ENCODE peak calls at places on chromosomes 3 and 15, in seven cellular contexts. One of them, this sample, is unnamed. For H3K4me1, the result is how much of the 10 kb centered on the place peaks cover.

GRCh38 chr3:114363554-114364202 is 69.8 kb downstream of the TIGIT start:
- DNase-seq in tibial nerve: no peak
- DNase-seq in transverse colon: no peak
- DNase-seq in A549: peak
- DNase-seq in HepG2: no peak
- DNase-seq in suprapubic skin: no peak
- DNase-seq in sigmoid colon: no peak
- DNase-seq in this sample: no peak

GRCh38 chr15:80609111-80609510 is 86.0 kb upstream of the ABHD17C start:
- DNase-seq in tibial nerve: no peak
- DNase-seq in transverse colon: no peak
- DNase-seq in A549: no peak
- DNase-seq in HepG2: no peak
- DNase-seq in suprapubic skin: no peak
- DNase-seq in sigmoid colon: no peak
- DNase-seq in this sample: no peak

GRCh38 chr3:186025161-186025560 is 83.7 kb downstream of the ETV5 start:
- DNase-seq in tibial nerve: no peak
- DNase-seq in transverse colon: no peak
- DNase-seq in A549: no peak
- DNase-seq in HepG2: no peak
- DNase-seq in suprapubic skin: no peak
- DNase-seq in sigmoid colon: no peak
- DNase-seq in this sample: no peak

GRCh38 chr3:45273681-45274515 is 47.8 kb upstream of the TMEM158 start:
- DNase-seq in tibial nerve: no peak
- DNase-seq in transverse colon: no peak
- DNase-seq in A549: peak
- DNase-seq in HepG2: no peak
- DNase-seq in suprapubic skin: no peak
- DNase-seq in sigmoid colon: no peak
- DNase-seq in this sample: no peak

GRCh38 chr15:66288796-66289195 is 4.6 kb upstream of the DIS3L start:
- DNase-seq in tibial nerve: no peak
- DNase-seq in transverse colon: no peak
- DNase-seq in A549: no peak
- DNase-seq in HepG2: no peak
- DNase-seq in suprapubic skin: no peak
- DNase-seq in sigmoid colon: no peak
- DNase-seq in this sample: no peak

GRCh38 chr3:118055381-118055780 is 979.3 kb downstream of the IGSF11 start:
- DNase-seq in tibial nerve: no peak
- DNase-seq in transverse colon: no peak
- DNase-seq in A549: no peak
- DNase-seq in HepG2: no peak
- DNase-seq in suprapubic skin: no peak
- DNase-seq in sigmoid colon: no peak
- DNase-seq in this sample: no peak

GRCh38 chr15:56631765-56632164 is 101.5 kb downstream of the ZNF280D start:
- DNase-seq in tibial nerve: no peak
- DNase-seq in transverse colon: no peak
- DNase-seq in A549: no peak
- DNase-seq in HepG2: no peak
- DNase-seq in suprapubic skin: no peak
- DNase-seq in sigmoid colon: no peak
- DNase-seq in this sample: no peak

GRCh38 chr3:172447611-172448579 is at the start of gene GHSR:
- DNase-seq in tibial nerve: no peak
- DNase-seq in transverse colon: no peak
- DNase-seq in A549: no peak
- DNase-seq in HepG2: no peak
- DNase-seq in suprapubic skin: no peak
- DNase-seq in sigmoid colon: no peak
- DNase-seq in this sample: no peak

GRCh38 chr15:40746916-40747418 is 8.1 kb downstream of the RMDN3 start:
- DNase-seq in tibial nerve: no peak
- DNase-seq in transverse colon: no peak
- DNase-seq in A549: no peak
- DNase-seq in HepG2: no peak
- DNase-seq in suprapubic skin: peak
- DNase-seq in sigmoid colon: no peak
- DNase-seq in this sample: no peak

GRCh38 chr3:69791919-69792399 is 52.7 kb downstream of the MITF start:
- DNase-seq in tibial nerve: no peak
- DNase-seq in transverse colon: no peak
- DNase-seq in A549: peak
- DNase-seq in HepG2: no peak
- DNase-seq in suprapubic skin: no peak
- DNase-seq in sigmoid colon: no peak
- DNase-seq in this sample: no peak

GRCh38 chr3:188171682-188172467 is 17.9 kb downstream of the LPP start:
- DNase-seq in tibial nerve: no peak
- DNase-seq in transverse colon: no peak
- DNase-seq in A549: no peak
- DNase-seq in HepG2: no peak
- DNase-seq in suprapubic skin: no peak
- DNase-seq in sigmoid colon: no peak
- DNase-seq in this sample: no peak

GRCh38 chr15:80461370-80462060 is 57.3 kb downstream of the ARNT2 start:
- DNase-seq in tibial nerve: no peak
- DNase-seq in transverse colon: no peak
- DNase-seq in A549: no peak
- DNase-seq in HepG2: no peak
- DNase-seq in suprapubic skin: no peak
- DNase-seq in sigmoid colon: no peak
- DNase-seq in this sample: no peak

GRCh38 chr15:85886345-85886935 is 91.7 kb upstream of the KLHL25 start:
- DNase-seq in tibial nerve: no peak
- DNase-seq in transverse colon: no peak
- DNase-seq in A549: no peak
- DNase-seq in HepG2: no peak
- DNase-seq in suprapubic skin: no peak
- DNase-seq in sigmoid colon: no peak
- DNase-seq in this sample: no peak

GRCh38 chr15:32029862-32030781 is at the start of gene CHRNA7:
- DNase-seq in tibial nerve: no peak
- DNase-seq in transverse colon: peak
- DNase-seq in A549: peak
- DNase-seq in HepG2: peak
- DNase-seq in suprapubic skin: peak
- DNase-seq in sigmoid colon: peak
- DNase-seq in this sample: peak

GRCh38 chr3:128864351-128864811 is 15.0 kb upstream of the ACAD9 start:
- DNase-seq in tibial nerve: no peak
- DNase-seq in transverse colon: no peak
- DNase-seq in A549: no peak
- DNase-seq in HepG2: no peak
- DNase-seq in suprapubic skin: no peak
- DNase-seq in sigmoid colon: no peak
- DNase-seq in this sample: no peak

GRCh38 chr3:177835008-177835407 is 637.7 kb upstream of the TBL1XR1 start:
- DNase-seq in tibial nerve: no peak
- DNase-seq in transverse colon: no peak
- DNase-seq in A549: peak
- DNase-seq in HepG2: no peak
- DNase-seq in suprapubic skin: no peak
- DNase-seq in sigmoid colon: no peak
- DNase-seq in this sample: no peak

GRCh38 chr15:66430627-66431026 is 43.9 kb downstream of the MAP2K1 start:
- DNase-seq in tibial nerve: no peak
- DNase-seq in transverse colon: no peak
- DNase-seq in A549: no peak
- DNase-seq in HepG2: no peak
- DNase-seq in suprapubic skin: no peak
- DNase-seq in sigmoid colon: no peak
- DNase-seq in this sample: no peak

GRCh38 chr3:66499881-66500574 is 794 bp downstream of the LRIG1 start:
- DNase-seq in tibial nerve: no peak
- DNase-seq in transverse colon: peak
- DNase-seq in A549: no peak
- DNase-seq in HepG2: no peak
- DNase-seq in suprapubic skin: peak
- DNase-seq in sigmoid colon: peak
- DNase-seq in this sample: peak

GRCh38 chr15:34724486-34724885 is 30.3 kb downstream of the GJD2 start:
- DNase-seq in tibial nerve: no peak
- DNase-seq in transverse colon: no peak
- DNase-seq in A549: no peak
- DNase-seq in HepG2: no peak
- DNase-seq in suprapubic skin: no peak
- DNase-seq in sigmoid colon: no peak
- DNase-seq in this sample: no peak

GRCh38 chr15:34719051-34719882 is 35.5 kb downstream of the GJD2 start:
- DNase-seq in tibial nerve: no peak
- DNase-seq in transverse colon: no peak
- DNase-seq in A549: no peak
- DNase-seq in HepG2: no peak
- DNase-seq in suprapubic skin: no peak
- DNase-seq in sigmoid colon: no peak
- DNase-seq in this sample: no peak

GRCh38 chr15:34721157-34721801 is 33.5 kb downstream of the GJD2 start:
- DNase-seq in tibial nerve: no peak
- DNase-seq in transverse colon: no peak
- DNase-seq in A549: no peak
- DNase-seq in HepG2: no peak
- DNase-seq in suprapubic skin: no peak
- DNase-seq in sigmoid colon: no peak
- DNase-seq in this sample: no peak

GRCh38 chr15:34719883-34720148 is 35.0 kb downstream of the GJD2 start:
- DNase-seq in tibial nerve: no peak
- DNase-seq in transverse colon: no peak
- DNase-seq in A549: no peak
- DNase-seq in HepG2: no peak
- DNase-seq in suprapubic skin: no peak
- DNase-seq in sigmoid colon: no peak
- DNase-seq in this sample: no peak

DNA sequence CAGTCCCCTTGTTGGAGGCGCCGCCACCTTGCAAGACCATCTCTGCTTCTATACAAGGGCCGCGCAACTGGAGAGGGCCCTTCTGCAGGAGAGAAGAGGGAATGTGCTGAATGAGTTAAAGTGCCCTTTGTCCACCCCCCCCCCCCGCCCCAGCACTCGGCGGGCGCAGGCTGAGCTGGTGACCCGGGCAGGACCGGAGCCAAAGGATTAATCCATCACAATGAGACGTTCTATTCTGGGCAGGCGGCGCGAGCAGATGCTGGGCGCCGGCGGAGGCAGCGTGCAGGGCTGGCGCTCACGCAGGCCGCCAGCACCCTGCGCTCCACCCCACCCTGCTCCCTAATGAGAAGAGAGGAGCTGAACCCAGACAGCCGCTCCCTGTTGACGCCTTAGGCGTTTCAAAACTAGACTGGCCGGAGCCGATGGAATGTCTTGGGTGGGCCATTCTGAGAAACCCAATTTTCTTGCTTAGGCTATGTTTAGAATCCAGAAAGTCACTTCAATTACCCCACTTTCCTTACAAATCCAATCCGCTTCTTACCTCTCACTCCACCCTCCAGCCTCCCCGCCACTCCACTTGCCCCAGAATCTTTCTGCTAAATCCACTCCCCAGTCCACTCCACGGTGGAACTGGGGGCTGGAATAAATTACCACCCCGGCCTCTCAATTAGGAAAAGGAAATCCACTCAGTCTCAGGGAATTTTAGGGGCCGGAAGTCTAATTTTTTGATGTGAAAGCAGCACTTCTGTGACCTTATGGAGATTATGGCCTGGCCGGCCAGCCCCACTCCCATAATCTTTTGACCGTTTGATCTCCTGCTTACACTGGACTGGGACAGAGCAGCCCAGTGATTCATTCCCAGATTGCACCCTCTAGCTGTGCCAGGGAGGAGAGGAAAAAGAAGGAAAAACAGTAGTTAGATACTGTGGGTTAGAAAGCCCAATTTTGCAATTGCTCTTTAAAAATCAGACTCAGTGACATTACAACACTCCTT is 32.7 kb downstream of the GJD2 start:
- DNase-seq in tibial nerve: peak
- DNase-seq in transverse colon: no peak
- DNase-seq in A549: peak
- DNase-seq in HepG2: peak
- DNase-seq in suprapubic skin: peak
- DNase-seq in sigmoid colon: peak
- DNase-seq in this sample: no peak
- H3K4me1 ChIP-seq in tibial nerve: under half
- H3K4me1 ChIP-seq in transverse colon: under half
- H3K4me1 ChIP-seq in A549: under half
- H3K4me1 ChIP-seq in HepG2: under half
- H3K4me1 ChIP-seq in suprapubic skin: under half
- H3K4me1 ChIP-seq in sigmoid colon: under half
- H3K4me1 ChIP-seq in this sample: under half

GRCh38 chr3:16528581-16528993 is 15.1 kb upstream of the RFTN1 start:
- DNase-seq in tibial nerve: no peak
- DNase-seq in transverse colon: no peak
- DNase-seq in A549: no peak
- DNase-seq in HepG2: no peak
- DNase-seq in suprapubic skin: no peak
- DNase-seq in sigmoid colon: no peak
- DNase-seq in this sample: no peak
- H3K27ac ChIP-seq in tibial nerve: no peak
- H3K27ac ChIP-seq in transverse colon: no peak
- H3K27ac ChIP-seq in A549: no peak
- H3K27ac ChIP-seq in HepG2: no peak
- H3K27ac ChIP-seq in suprapubic skin: no peak
- H3K27ac ChIP-seq in sigmoid colon: no peak
- H3K27ac ChIP-seq in this sample: no peak

GRCh38 chr3:197487911-197488391 is 67.8 kb downstream of the BDH1 start:
- DNase-seq in tibial nerve: peak
- DNase-seq in transverse colon: no peak
- DNase-seq in A549: peak
- DNase-seq in HepG2: peak
- DNase-seq in suprapubic skin: no peak
- DNase-seq in sigmoid colon: no peak
- DNase-seq in this sample: no peak
- TF ChIP-seq EP300 in tibial nerve: no peak
- TF ChIP-seq EP300 in transverse colon: no peak
- TF ChIP-seq EP300 in A549: peak
- TF ChIP-seq EP300 in HepG2: no peak
- TF ChIP-seq EP300 in suprapubic skin: no peak
- TF ChIP-seq EP300 in sigmoid colon: no peak
- TF ChIP-seq EP300 in this sample: no peak

DNA sequence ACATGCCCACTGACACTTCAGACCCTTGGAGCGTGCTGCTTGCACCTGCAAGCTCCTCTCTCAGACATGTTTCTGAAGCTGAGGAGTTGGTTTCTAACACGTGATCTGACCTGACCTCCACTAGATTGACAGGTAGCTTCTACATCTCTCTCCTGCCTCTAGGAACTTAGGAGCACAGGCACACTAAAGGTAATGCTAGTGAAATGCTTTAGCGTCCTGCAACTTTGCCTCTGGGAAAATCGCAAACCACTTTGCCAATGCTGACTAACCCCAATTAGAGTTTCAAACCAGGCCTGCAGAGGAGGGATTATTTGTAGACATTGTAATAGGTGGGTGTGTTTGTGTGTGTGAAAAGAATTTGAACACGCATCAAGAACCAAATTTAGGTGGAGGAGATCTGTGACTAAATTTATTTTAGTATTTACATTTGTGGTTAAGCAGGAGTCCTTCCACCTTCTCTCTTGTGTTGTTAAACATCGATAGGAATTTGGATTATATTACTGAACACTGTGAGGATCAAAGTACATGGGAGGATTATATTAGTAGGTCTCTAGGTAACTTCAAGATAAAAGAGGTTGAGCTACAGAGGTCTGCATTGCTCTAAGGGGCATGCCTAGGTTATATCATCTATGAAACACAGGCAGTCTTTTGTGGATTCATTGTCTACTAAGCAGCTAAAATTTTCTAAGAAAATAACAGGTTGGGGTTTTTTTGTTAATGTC is 86.7 kb upstream of the ZBED2 start:
- DNase-seq in tibial nerve: no peak
- DNase-seq in transverse colon: no peak
- DNase-seq in A549: no peak
- DNase-seq in HepG2: peak
- DNase-seq in suprapubic skin: no peak
- DNase-seq in sigmoid colon: no peak
- DNase-seq in this sample: no peak
- H3K4me1 ChIP-seq in tibial nerve: under half
- H3K4me1 ChIP-seq in transverse colon: under half
- H3K4me1 ChIP-seq in A549: under half
- H3K4me1 ChIP-seq in HepG2: under half
- H3K4me1 ChIP-seq in suprapubic skin: under half
- H3K4me1 ChIP-seq in sigmoid colon: under half
- H3K4me1 ChIP-seq in this sample: under half